ENCODE peak calls at places on chromosomes 13 and 19, in five cellular contexts. W is H9; A is cardiac fibroblast; S is stimulated activated CD8-positive, alpha-beta memory T cell treated with anti-CD3 and anti-CD28 coated beads, Interleukin-2, amount 100 ng/mL, for 1 hour; B is adipocyte. F is an unnamed sample.
A peak's percentile ranks its signal among the peaks of the same experiment; 100 is the strongest.

GRCh38 chr13:59145381-59145780 is 1018.3 kb downstream of the DIAPH3 start:
- DNase-seq in W (no peak), A (no peak), S (no peak), B (no peak), F (no peak)

GRCh38 chr13:98813993-98814392 is 61.5 kb upstream of the SLC15A1 start:
- DNase-seq in W (no peak), A (no peak), S (no peak), B (peak; percentile 9), F (no peak)

GRCh38 chr13:113744197-113745000 is 14.6 kb upstream of the TMEM255B start:
- DNase-seq in W (no peak), A (no peak), S (no peak), B (no peak), F (no peak)

GRCh38 chr13:79861731-79862130 is 380.8 kb downstream of the NDFIP2 start:
- DNase-seq in W (no peak), A (no peak), S (no peak), B (no peak), F (no peak)

GRCh38 chr13:71625183-71625582 is 241.8 kb downstream of the DACH1 start:
- DNase-seq in W (no peak), A (no peak), S (no peak), B (no peak), F (no peak)

GRCh38 chr13:30615851-30616311 is 1.8 kb upstream of the USPL1 start:
- DNase-seq in W (no peak), A (peak; percentile 62), S (no peak), B (peak; percentile 69), F (no peak)

GRCh38 chr19:46606681-46607440 is 5.7 kb downstream of the CALM3 start:
- DNase-seq in W (no peak), A (no peak), S (no peak), B (no peak), F (no peak)

GRCh38 chr13:113554333-113554700 is 30.2 kb upstream of the TFDP1 start:
- DNase-seq in W (no peak), A (no peak), S (no peak), B (no peak), F (no peak)

GRCh38 chr13:32174366-32174765 is 140.8 kb downstream of the ZAR1L start:
- DNase-seq in W (no peak), A (no peak), S (no peak), B (no peak), F (no peak)

GRCh38 chr19:50851620-50852019 is 3.1 kb upstream of the KLK3 start:
- DNase-seq in W (no peak), A (no peak), S (no peak), B (no peak), F (no peak)

GRCh38 chr13:96020155-96020575 is 33.0 kb downstream of the UGGT2 start:
- DNase-seq in W (peak; percentile 46), A (peak; percentile 84), S (no peak), B (peak; percentile 81), F (peak; percentile 36)

GRCh38 chr19:3655402-3656072 is 28.9 kb upstream of the CACTIN start:
- DNase-seq in W (no peak), A (peak; percentile 85), S (no peak), B (no peak), F (peak; percentile 94)

GRCh38 chr13:24271231-24271610 is 38.2 kb upstream of the C1QTNF9 start:
- DNase-seq in W (no peak), A (no peak), S (no peak), B (no peak), F (no peak)

GRCh38 chr19:33301011-33301899 is 1.1 kb downstream of the CEBPA start:
- DNase-seq in W (no peak), A (no peak), S (no peak), B (peak; percentile 22), F (no peak)

GRCh38 chr13:60431108-60431700 is 34.2 kb downstream of the TDRD3 start:
- DNase-seq in W (no peak), A (peak; percentile 81), S (no peak), B (peak; percentile 82), F (peak; percentile 40)

GRCh38 chr13:33639640-33640080 is 178.3 kb upstream of the RFC3 start:
- DNase-seq in W (no peak), A (no peak), S (no peak), B (no peak), F (no peak)

GRCh38 chr13:41145136-41145908 is 12.7 kb upstream of the KBTBD6 start:
- DNase-seq in W (no peak), A (peak; percentile 26), S (no peak), B (peak; percentile 70), F (peak; percentile 76)

GRCh38 chr13:47303626-47304025 is 406.8 kb upstream of the HTR2A start:
- DNase-seq in W (no peak), A (no peak), S (no peak), B (no peak), F (no peak)

GRCh38 chr19:57249329-57249728 is 8.9 kb downstream of the ZNF805 start:
- DNase-seq in W (no peak), A (no peak), S (no peak), B (no peak), F (no peak)